ENCODE peak calls at places on chromosome X, in four cellular contexts. One of them, this sample, is unnamed.

GRCh38 chrX:150508461-150509367 is 59.7 kb upstream of the MTM1 start:
- DNase-seq in IMR-90: peak
- DNase-seq in GM12878: no peak
- DNase-seq in K562: no peak
- DNase-seq in this sample: no peak

GRCh38 chrX:81195712-81196111 is 6.0 kb downstream of the HMGN5 start:
- DNase-seq in IMR-90: peak
- DNase-seq in GM12878: no peak
- DNase-seq in K562: peak
- DNase-seq in this sample: peak

GRCh38 chrX:41599507-41599906 is 89.3 kb upstream of the GPR34 start:
- DNase-seq in IMR-90: no peak
- DNase-seq in GM12878: no peak
- DNase-seq in K562: no peak
- DNase-seq in this sample: no peak

GRCh38 chrX:139126493-139126892 is 404.0 kb upstream of the F9 start:
- DNase-seq in IMR-90: no peak
- DNase-seq in GM12878: no peak
- DNase-seq in K562: peak
- DNase-seq in this sample: no peak

GRCh38 chrX:727738-728621 is 97.4 kb downstream of the SHOX start:
- DNase-seq in IMR-90: no peak
- DNase-seq in GM12878: no peak
- DNase-seq in K562: peak
- DNase-seq in this sample: peak

GRCh38 chrX:64188901-64189300 is 16.6 kb downstream of the AMER1 start:
- DNase-seq in IMR-90: no peak
- DNase-seq in GM12878: no peak
- DNase-seq in K562: no peak
- DNase-seq in this sample: no peak

GRCh38 chrX:53013291-53013690 is 35.3 kb upstream of the GPR173 start:
- DNase-seq in IMR-90: no peak
- DNase-seq in GM12878: no peak
- DNase-seq in K562: no peak
- DNase-seq in this sample: no peak

GRCh38 chrX:134406230-134406794 is 53.7 kb upstream of the HPRT1 start:
- DNase-seq in IMR-90: no peak
- DNase-seq in GM12878: no peak
- DNase-seq in K562: peak
- DNase-seq in this sample: no peak

GRCh38 chrX:155334486-155335316 is at the start of gene CLIC2:
- DNase-seq in IMR-90: peak
- DNase-seq in GM12878: no peak
- DNase-seq in K562: peak
- DNase-seq in this sample: no peak

GRCh38 chrX:12771445-12772069 is 19.7 kb upstream of the PRPS2 start:
- DNase-seq in IMR-90: peak
- DNase-seq in GM12878: peak
- DNase-seq in K562: peak
- DNase-seq in this sample: peak

GRCh38 chrX:77404318-77404878 is 42.8 kb upstream of the FGF16 start:
- DNase-seq in IMR-90: no peak
- DNase-seq in GM12878: no peak
- DNase-seq in K562: no peak
- DNase-seq in this sample: no peak

GRCh38 chrX:154019633-154020499 is at the start of gene IRAK1:
- DNase-seq in IMR-90: peak
- DNase-seq in GM12878: no peak
- DNase-seq in K562: peak
- DNase-seq in this sample: peak

GRCh38 chrX:151878574-151878973 is 34.1 kb upstream of the MAGEA4 start:
- DNase-seq in IMR-90: no peak
- DNase-seq in GM12878: no peak
- DNase-seq in K562: no peak
- DNase-seq in this sample: no peak

GRCh38 chrX:154824638-154825037 is 9.8 kb downstream of the SMIM9 start:
- DNase-seq in IMR-90: no peak
- DNase-seq in GM12878: no peak
- DNase-seq in K562: no peak
- DNase-seq in this sample: no peak

GRCh38 chrX:148588649-148589310 is 88.4 kb downstream of the AFF2 start:
- DNase-seq in IMR-90: no peak
- DNase-seq in GM12878: no peak
- DNase-seq in K562: no peak
- DNase-seq in this sample: no peak

GRCh38 chrX:133364201-133364600 is 51.1 kb downstream of the GPC4 start:
- DNase-seq in IMR-90: peak
- DNase-seq in GM12878: no peak
- DNase-seq in K562: no peak
- DNase-seq in this sample: no peak

GRCh38 chrX:96182366-96182765 is 502.3 kb upstream of the DIAPH2 start:
- DNase-seq in IMR-90: peak
- DNase-seq in GM12878: no peak
- DNase-seq in K562: peak
- DNase-seq in this sample: no peak

GRCh38 chrX:154431321-154431720 is 2.8 kb downstream of the ATP6AP1 start:
- DNase-seq in IMR-90: no peak
- DNase-seq in GM12878: no peak
- DNase-seq in K562: peak
- DNase-seq in this sample: no peak

GRCh38 chrX:140149761-140150160 is 184.4 kb upstream of the CXorf66 start:
- DNase-seq in IMR-90: no peak
- DNase-seq in GM12878: no peak
- DNase-seq in K562: no peak
- DNase-seq in this sample: no peak

GRCh38 chrX:34563061-34563460 is 94.0 kb downstream of the TMEM47 start:
- DNase-seq in IMR-90: no peak
- DNase-seq in GM12878: no peak
- DNase-seq in K562: no peak
- DNase-seq in this sample: no peak

GRCh38 chrX:49773993-49774392 is 55.1 kb upstream of the PAGE4 start:
- DNase-seq in IMR-90: no peak
- DNase-seq in GM12878: no peak
- DNase-seq in K562: no peak
- DNase-seq in this sample: no peak

GRCh38 chrX:9905721-9906120 is 61.4 kb upstream of the CLDN34 start:
- DNase-seq in IMR-90: no peak
- DNase-seq in GM12878: no peak
- DNase-seq in K562: no peak
- DNase-seq in this sample: no peak

GRCh38 chrX:153966841-153967535 is 4.6 kb downstream of the HCFC1 start:
- DNase-seq in IMR-90: peak
- DNase-seq in GM12878: no peak
- DNase-seq in K562: peak
- DNase-seq in this sample: no peak

GRCh38 chrX:8274166-8274565 is 103.1 kb upstream of the VCX2 start:
- DNase-seq in IMR-90: no peak
- DNase-seq in GM12878: no peak
- DNase-seq in K562: no peak
- DNase-seq in this sample: no peak

GRCh38 chrX:134695999-134696398 is 37.7 kb upstream of the PLAC1 start:
- DNase-seq in IMR-90: no peak
- DNase-seq in GM12878: no peak
- DNase-seq in K562: no peak
- DNase-seq in this sample: no peak

GRCh38 chrX:153816821-153817220 is 13.5 kb downstream of the PDZD4 start:
- DNase-seq in IMR-90: no peak
- DNase-seq in GM12878: no peak
- DNase-seq in K562: peak
- DNase-seq in this sample: no peak

GRCh38 chrX:12685541-12685940 is 105.7 kb upstream of the PRPS2 start:
- DNase-seq in IMR-90: peak
- DNase-seq in GM12878: no peak
- DNase-seq in K562: no peak
- DNase-seq in this sample: no peak

GRCh38 chrX:111411591-111412371 is at the start of gene DCX:
- DNase-seq in IMR-90: no peak
- DNase-seq in GM12878: no peak
- DNase-seq in K562: no peak
- DNase-seq in this sample: no peak

GRCh38 chrX:9912341-9912740 is 54.8 kb upstream of the CLDN34 start:
- DNase-seq in IMR-90: peak
- DNase-seq in GM12878: no peak
- DNase-seq in K562: no peak
- DNase-seq in this sample: no peak

GRCh38 chrX:103367502-103367901 is 8.8 kb upstream of the BEX3 start:
- DNase-seq in IMR-90: peak
- DNase-seq in GM12878: no peak
- DNase-seq in K562: no peak
- DNase-seq in this sample: no peak

GRCh38 chrX:138128025-138128671 is 562.2 kb downstream of the ZIC3 start:
- DNase-seq in IMR-90: peak
- DNase-seq in GM12878: no peak
- DNase-seq in K562: peak
- DNase-seq in this sample: peak

GRCh38 chrX:74119016-74119910 is 184.7 kb upstream of the ZCCHC13 start:
- DNase-seq in IMR-90: peak
- DNase-seq in GM12878: no peak
- DNase-seq in K562: no peak
- DNase-seq in this sample: peak
- TF ChIP-seq ELK1 in IMR-90: no peak
- TF ChIP-seq ELK1 in GM12878: no peak
- TF ChIP-seq ELK1 in K562: no peak
- TF ChIP-seq ELK1 in this sample: no peak

DNA sequence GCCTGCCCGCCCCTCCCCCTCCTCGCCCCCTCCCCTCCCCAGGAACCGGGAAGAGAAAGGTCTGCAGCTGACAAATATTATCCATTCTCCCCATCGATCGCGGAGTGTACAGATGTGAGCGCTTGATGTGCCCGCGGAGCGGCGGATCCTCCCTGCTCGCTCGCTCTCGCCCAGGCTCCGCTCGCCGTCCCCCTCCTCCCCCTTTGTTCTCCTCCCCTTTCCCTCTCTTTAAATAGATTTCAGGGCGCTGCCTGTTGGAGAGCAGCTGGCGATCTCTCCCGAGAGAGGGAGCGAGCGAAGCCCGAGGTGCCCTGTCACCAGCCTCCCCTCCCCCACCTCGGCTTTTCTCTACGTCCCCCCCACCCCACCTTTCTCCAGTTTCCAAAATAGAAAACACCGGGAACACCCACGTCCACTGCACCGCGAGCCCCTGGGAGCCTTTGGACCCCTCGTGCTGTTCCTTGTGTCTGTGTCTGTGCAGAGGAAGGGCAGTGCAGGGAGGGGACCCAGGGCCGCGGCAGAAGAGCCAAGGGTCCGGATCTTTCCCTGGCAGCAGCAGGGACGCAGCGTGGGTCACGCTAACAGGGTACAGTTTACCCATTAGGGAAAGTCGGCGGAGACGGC is 56.6 kb upstream of the BCOR start:
- DNase-seq in IMR-90: no peak
- DNase-seq in GM12878: no peak
- DNase-seq in K562: peak
- DNase-seq in this sample: peak
- TF ChIP-seq ELK1 in IMR-90: no peak
- TF ChIP-seq ELK1 in GM12878: no peak
- TF ChIP-seq ELK1 in K562: no peak
- TF ChIP-seq ELK1 in this sample: no peak

GRCh38 chrX:120450163-120450562 is 18.9 kb downstream of the LAMP2 start:
- DNase-seq in IMR-90: no peak
- DNase-seq in GM12878: no peak
- DNase-seq in K562: peak
- DNase-seq in this sample: no peak

GRCh38 chrX:120456973-120457372 is 12.1 kb downstream of the LAMP2 start:
- DNase-seq in IMR-90: peak
- DNase-seq in GM12878: no peak
- DNase-seq in K562: peak
- DNase-seq in this sample: no peak

GRCh38 chrX:120446503-120446902 is 22.6 kb downstream of the LAMP2 start:
- DNase-seq in IMR-90: peak
- DNase-seq in GM12878: no peak
- DNase-seq in K562: no peak
- DNase-seq in this sample: peak

GRCh38 chrX:120453985-120454384 is 15.1 kb downstream of the LAMP2 start:
- DNase-seq in IMR-90: no peak
- DNase-seq in GM12878: no peak
- DNase-seq in K562: peak
- DNase-seq in this sample: no peak

DNA sequence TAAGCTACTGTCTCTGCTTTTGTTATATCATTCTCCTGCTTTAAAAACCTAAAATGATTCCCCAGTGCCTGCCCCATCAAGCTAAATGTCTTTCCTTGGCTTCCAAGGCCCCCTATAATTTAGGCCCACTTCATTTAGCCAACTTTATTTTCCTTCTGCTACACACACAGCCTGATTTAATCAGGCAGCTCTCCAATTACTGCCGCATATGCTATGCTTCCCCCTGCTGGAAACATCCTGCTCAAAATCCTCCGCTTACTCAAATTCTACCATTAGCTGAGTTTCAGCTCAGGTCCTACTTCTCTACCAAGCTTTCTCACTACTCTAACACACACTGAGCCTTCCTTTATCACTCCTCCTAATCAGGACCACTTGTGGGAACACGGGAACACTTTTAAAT is 17.0 kb downstream of the LAMP2 start:
- DNase-seq in IMR-90: peak
- DNase-seq in GM12878: no peak
- DNase-seq in K562: peak
- DNase-seq in this sample: peak
- TF ChIP-seq ELK1 in IMR-90: no peak
- TF ChIP-seq ELK1 in GM12878: no peak
- TF ChIP-seq ELK1 in K562: no peak
- TF ChIP-seq ELK1 in this sample: no peak

DNA sequence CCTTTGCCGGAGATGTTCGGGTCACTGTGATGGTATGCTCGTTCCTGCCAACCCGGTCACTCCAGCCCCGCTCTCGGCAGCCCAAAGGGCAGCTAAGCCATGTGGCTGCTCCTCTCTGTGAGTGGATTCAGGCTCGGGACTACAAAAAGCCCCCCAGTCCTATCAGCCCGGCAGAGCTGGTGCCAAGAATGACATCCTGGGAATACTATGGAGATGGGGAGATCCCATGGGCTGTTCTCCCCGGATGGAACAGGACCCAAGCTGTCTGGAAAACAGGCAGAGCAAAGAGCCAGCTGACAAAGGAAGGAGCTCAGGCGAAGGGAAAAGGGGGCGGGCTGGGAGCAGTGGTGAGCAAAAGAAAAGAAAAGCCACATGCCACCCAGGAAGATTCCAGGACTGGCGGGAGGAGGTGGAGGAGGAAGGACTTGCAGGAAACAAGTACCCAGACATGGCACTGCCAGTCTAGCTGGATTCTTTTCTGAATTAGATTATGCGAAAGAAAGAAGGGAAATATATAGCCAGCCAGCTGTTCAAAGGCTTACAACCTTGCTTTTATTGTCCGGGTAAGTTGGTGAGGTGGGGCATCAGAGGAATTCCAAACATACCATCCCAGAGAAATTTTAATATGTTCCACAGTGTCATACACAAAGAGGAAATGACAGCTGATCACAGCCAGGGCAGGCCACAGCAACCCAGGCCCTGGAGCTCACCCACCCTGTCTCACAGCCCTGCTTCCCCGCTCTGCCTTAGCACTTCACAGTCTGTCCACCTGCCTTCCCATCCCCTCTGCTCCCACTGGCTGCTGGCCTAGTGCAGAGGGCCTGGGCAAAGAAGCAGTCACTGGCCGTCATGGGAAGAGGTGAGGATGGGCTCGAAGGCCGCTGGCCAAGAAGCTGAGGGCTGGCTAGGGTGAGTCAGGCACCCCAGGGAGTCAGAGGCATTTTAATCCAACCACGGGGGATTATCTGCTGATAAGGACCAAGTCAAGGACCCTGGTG is 3.4 kb downstream of the NDP start:
- DNase-seq in IMR-90: peak
- DNase-seq in GM12878: no peak
- DNase-seq in K562: no peak
- DNase-seq in this sample: peak
- TF ChIP-seq ELK1 in IMR-90: no peak
- TF ChIP-seq ELK1 in GM12878: no peak
- TF ChIP-seq ELK1 in K562: no peak
- TF ChIP-seq ELK1 in this sample: no peak